ENCODE peak calls at places on chromosome 16, in four cellular contexts. K, R, N and C are unnamed samples.

GRCh38 chr16:15966420-15967222 is 17.2 kb downstream of the ABCC1 start:
- DNase-seq in K (no peak), R (no peak), N (peak; percentile 58), C (peak; percentile 87)

GRCh38 chr16:72689851-72690250 is 358.1 kb downstream of the ZFHX3 start:
- DNase-seq in K (no peak), R (no peak), N (no peak), C (peak; percentile 17)

GRCh38 chr16:4463522-4464163 is 10.8 kb downstream of the NMRAL1 start:
- DNase-seq in K (no peak), R (no peak), N (no peak), C (no peak)

GRCh38 chr16:87445486-87445885 is 47.3 kb downstream of the ZCCHC14 start:
- DNase-seq in K (no peak), R (no peak), N (no peak), C (peak; percentile 63)

GRCh38 chr16:19595043-19595767 is 39.7 kb downstream of the VPS35L start:
- DNase-seq in K (no peak), R (no peak), N (peak; percentile 78), C (peak; percentile 83)

GRCh38 chr16:85750021-85750826 is 672 bp downstream of the C16orf74 start:
- DNase-seq in K (peak; percentile 55), R (no peak), N (no peak), C (peak; percentile 46)

GRCh38 chr16:47431960-47432359 is 28.9 kb downstream of the ITFG1 start:
- DNase-seq in K (no peak), R (no peak), N (no peak), C (no peak)

GRCh38 chr16:75282811-75283281 is 31.4 kb upstream of the BCAR1 start:
- DNase-seq in K (no peak), R (no peak), N (peak; percentile 50), C (peak; percentile 45)

GRCh38 chr16:82824408-82824807 is 197.6 kb downstream of the CDH13 start:
- DNase-seq in K (no peak), R (no peak), N (no peak), C (no peak)

GRCh38 chr16:88469615-88470395 is 16.7 kb downstream of the ZFPM1 start:
- DNase-seq in K (no peak), R (no peak), N (no peak), C (no peak)

GRCh38 chr16:30494028-30494427 is 21.5 kb downstream of the ITGAL start:
- DNase-seq in K (no peak), R (no peak), N (no peak), C (no peak)

GRCh38 chr16:30494709-30495108 is 22.2 kb downstream of the ITGAL start:
- DNase-seq in K (no peak), R (no peak), N (no peak), C (no peak)

GRCh38 chr16:30503403-30504296 is 22.7 kb downstream of the ZNF768 start:
- DNase-seq in K (no peak), R (no peak), N (no peak), C (no peak)

GRCh38 chr16:30499284-30499683 is 26.7 kb downstream of the ITGAL start:
- DNase-seq in K (no peak), R (no peak), N (no peak), C (no peak)
- H4K5ac ChIP-seq in K (no peak overlapping the region), R (no peak overlapping the region), N (no peak overlapping the region), C (no peak overlapping the region)

DNA sequence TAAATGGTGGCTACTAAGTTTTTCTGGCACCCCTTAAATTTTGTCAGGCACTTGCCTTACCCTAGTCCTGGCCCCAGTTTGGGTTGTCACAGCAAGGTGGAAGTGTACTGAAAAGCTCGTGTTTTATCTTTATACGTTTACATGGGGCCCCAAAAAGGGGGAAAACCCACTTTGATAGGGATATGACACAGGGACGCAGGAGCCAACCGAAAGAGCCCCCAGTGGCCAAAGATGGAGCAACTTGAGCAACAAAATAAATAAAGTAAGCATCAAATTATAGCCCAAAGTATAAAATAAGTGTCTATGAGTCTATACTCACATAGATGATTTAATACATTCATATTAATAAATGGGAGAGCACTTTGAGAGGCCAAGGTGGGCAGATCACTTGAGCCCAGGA is 5.0 kb upstream of the CETP start:
- DNase-seq in K (no peak), R (no peak), N (no peak), C (no peak)
- H4K5ac ChIP-seq in K (no peak overlapping the region), R (no peak overlapping the region), N (no peak overlapping the region), C (no peak overlapping the region)

GRCh38 chr16:57591086-57591869 is 37.2 kb upstream of the ADGRG1 start:
- DNase-seq in K (peak; percentile 83), R (no peak), N (peak; percentile 83), C (peak; percentile 82)

GRCh38 chr16:57593021-57593420 is 35.4 kb upstream of the ADGRG1 start:
- DNase-seq in K (no peak), R (no peak), N (no peak), C (no peak)

GRCh38 chr16:57592591-57593003 is 35.8 kb upstream of the ADGRG1 start:
- DNase-seq in K (no peak), R (no peak), N (no peak), C (no peak)

GRCh38 chr16:57590654-57591085 is 37.8 kb upstream of the ADGRG1 start:
- DNase-seq in K (no peak), R (no peak), N (no peak), C (peak; percentile 80)

GRCh38 chr16:57591870-57592485 is 36.5 kb upstream of the ADGRG1 start:
- DNase-seq in K (no peak), R (no peak), N (no peak), C (no peak)
- H4K5ac ChIP-seq in K (no peak overlapping the region), R (no peak overlapping the region), N (no peak overlapping the region), C (no peak overlapping the region)

DNA sequence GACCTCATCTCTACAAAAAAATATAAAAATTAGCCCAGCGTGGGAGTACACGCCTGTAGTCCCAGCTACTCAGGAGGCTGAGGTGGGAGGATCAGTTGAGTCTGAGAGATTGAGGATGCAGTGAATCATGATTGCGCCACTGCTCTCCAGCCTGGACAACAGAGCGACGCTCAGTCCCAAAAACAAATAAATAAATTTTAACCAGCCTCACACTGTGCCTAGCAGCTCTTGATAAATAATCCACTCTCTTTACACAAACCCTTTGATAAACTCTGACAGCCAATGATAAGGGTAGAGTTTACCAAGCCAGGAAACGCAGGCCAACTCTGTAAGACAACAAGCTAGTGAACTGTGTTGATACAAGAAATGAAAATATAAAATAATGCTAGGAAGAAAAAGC is 32.7 kb downstream of the LITAF start:
- DNase-seq in K (no peak), R (no peak), N (no peak), C (no peak)
- H4K5ac ChIP-seq in K (no peak overlapping the region), R (no peak overlapping the region), N (no peak overlapping the region), C (no peak overlapping the region)

GRCh38 chr16:2328428-2328827 is 12.1 kb downstream of the ABCA3 start:
- DNase-seq in K (no peak), R (no peak), N (no peak), C (no peak)
- H4K5ac ChIP-seq in K (no peak overlapping the region), R (no peak overlapping the region), N (no peak overlapping the region), C (no peak overlapping the region)

DNA sequence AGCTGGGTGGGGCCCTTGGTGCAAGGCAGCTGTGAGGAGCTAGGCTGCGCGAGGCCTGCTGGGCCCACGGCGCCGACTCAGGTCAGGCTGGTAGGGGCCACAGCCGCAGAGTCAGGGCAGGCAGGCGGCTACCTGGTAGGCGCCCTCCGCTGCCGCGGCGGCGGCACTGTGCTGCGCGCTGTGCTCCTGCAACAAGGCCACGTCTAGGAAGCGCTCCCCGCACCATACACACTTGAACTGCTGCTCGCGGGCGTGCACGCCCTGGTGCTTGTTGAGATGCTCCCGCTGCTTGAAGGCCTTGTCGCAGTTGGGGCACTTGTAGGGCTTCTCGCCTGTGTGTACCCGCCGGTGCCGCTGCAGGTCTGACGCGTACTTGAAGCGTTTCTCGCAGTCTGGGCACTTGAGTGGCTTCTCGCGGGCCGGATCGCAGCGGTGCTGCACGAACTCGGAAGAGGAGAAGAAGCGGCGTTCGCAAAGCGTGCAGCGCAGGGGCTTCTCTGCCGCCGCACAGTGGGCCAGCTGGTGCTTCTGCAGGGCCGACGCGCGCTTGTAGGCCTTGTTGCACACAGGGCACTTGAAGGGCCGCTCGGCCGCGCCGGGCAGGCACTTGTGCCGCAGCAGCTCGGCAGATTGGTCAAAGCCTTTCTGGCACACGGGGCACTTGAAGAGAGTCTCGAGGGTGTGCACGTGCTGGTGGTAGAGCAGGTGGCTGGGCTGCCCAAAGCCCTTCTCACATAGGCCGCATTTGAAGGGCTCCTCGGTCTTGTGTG is 3.9 kb downstream of the ZNF319 start:
- DNase-seq in K (no peak), R (no peak), N (no peak), C (no peak)
- H4K5ac ChIP-seq in K (no peak overlapping the region), R (no peak overlapping the region), N (no peak overlapping the region), C (no peak overlapping the region)

GRCh38 chr16:3123986-3124886 is 10.6 kb upstream of the ZNF213 start:
- DNase-seq in K (peak; percentile 97), R (peak; percentile 87), N (peak; percentile 98), C (peak; percentile 87)
- H4K5ac ChIP-seq in K (no peak overlapping the region), R (no peak overlapping the region), N (no peak overlapping the region), C (peak overlapping the region; percentile 66)

GRCh38 chr16:1443403-1443973 is 868 bp downstream of the CCDC154 start:
- DNase-seq in K (peak; percentile 46), R (no peak), N (no peak), C (no peak)
- H4K5ac ChIP-seq in K (no peak overlapping the region), R (no peak overlapping the region), N (no peak overlapping the region), C (no peak overlapping the region)